ENCODE peak calls at places on chromosomes 3 and 15, in six cellular contexts. O, E, S, J, B and F are unnamed samples.

GRCh38 chr15:48858401-48858800 is 19.5 kb upstream of the EID1 start:
- DNase-seq in O (no peak), E (peak), S (no peak), J (no peak), B (no peak), F (no peak)

GRCh38 chr3:14128724-14129123 is 3.9 kb downstream of the TMEM43 start:
- DNase-seq in O (no peak), E (no peak), S (no peak), J (no peak), B (no peak), F (no peak)

GRCh38 chr3:69232447-69232846 is 110.1 kb upstream of the LMOD3 start:
- DNase-seq in O (no peak), E (no peak), S (no peak), J (no peak), B (no peak), F (no peak)

GRCh38 chr3:28240440-28240839 is 979 bp upstream of the CMC1 start:
- DNase-seq in O (no peak), E (no peak), S (peak), J (no peak), B (no peak), F (peak)

GRCh38 chr3:33331414-33331813 is 54.2 kb downstream of the FBXL2 start:
- DNase-seq in O (no peak), E (peak), S (no peak), J (no peak), B (no peak), F (peak)

GRCh38 chr3:164351126-164351525 is 727.2 kb downstream of the SI start:
- DNase-seq in O (no peak), E (peak), S (no peak), J (no peak), B (no peak), F (no peak)

GRCh38 chr3:4988815-4989648 is 9.8 kb downstream of the BHLHE40 start:
- DNase-seq in O (no peak), E (peak), S (no peak), J (no peak), B (no peak), F (peak)

GRCh38 chr3:102449341-102449740 is 14.5 kb downstream of the ZPLD1 start:
- DNase-seq in O (no peak), E (no peak), S (no peak), J (no peak), B (no peak), F (no peak)

GRCh38 chr3:127962937-127963336 is 47.9 kb downstream of the KBTBD12 start:
- DNase-seq in O (no peak), E (no peak), S (no peak), J (no peak), B (no peak), F (no peak)

GRCh38 chr3:98788651-98789050 is 25.5 kb downstream of the ST3GAL6 start:
- DNase-seq in O (no peak), E (peak), S (no peak), J (no peak), B (no peak), F (no peak)

GRCh38 chr3:61181874-61182273 is 69.4 kb downstream of the FHIT start:
- DNase-seq in O (peak), E (peak), S (peak), J (no peak), B (no peak), F (no peak)

GRCh38 chr15:47781527-47781926 is 64.2 kb downstream of the SEMA6D start:
- DNase-seq in O (no peak), E (no peak), S (no peak), J (no peak), B (no peak), F (no peak)

GRCh38 chr3:97389883-97390282 is 374.7 kb upstream of the ARL6 start:
- DNase-seq in O (no peak), E (no peak), S (peak), J (no peak), B (no peak), F (no peak)

GRCh38 chr3:51374456-51374855 is 10.6 kb upstream of the MANF start:
- DNase-seq in O (no peak), E (no peak), S (no peak), J (no peak), B (no peak), F (no peak)

GRCh38 chr3:123559040-123559861 is 25.6 kb downstream of the HACD2 start:
- DNase-seq in O (peak), E (peak), S (peak), J (no peak), B (no peak), F (peak)

GRCh38 chr3:107222927-107223326 is 154.3 kb upstream of the CCDC54 start:
- DNase-seq in O (no peak), E (peak), S (no peak), J (no peak), B (no peak), F (no peak)

GRCh38 chr15:73753250-73754130 is at the start of gene INSYN1:
- DNase-seq in O (peak), E (peak), S (peak), J (no peak), B (no peak), F (no peak)

GRCh38 chr3:67692621-67693020 is 38.2 kb upstream of the SUCLG2 start:
- DNase-seq in O (no peak), E (no peak), S (no peak), J (no peak), B (no peak), F (no peak)